ENCODE peak calls at places on chromosome 16, in four cellular contexts. C, H, A and T are unnamed samples.

GRCh38 chr16:586645-587590 is 2.9 kb upstream of the RAB40C start:
- DNase-seq in C (no peak), H (no peak), A (peak), T (no peak)

GRCh38 chr16:54412777-54413455 is 126.3 kb upstream of the IRX3 start:
- DNase-seq in C (no peak), H (no peak), A (no peak), T (no peak)

GRCh38 chr16:88503771-88504488 is 50.9 kb downstream of the ZFPM1 start:
- DNase-seq in C (no peak), H (no peak), A (no peak), T (no peak)

GRCh38 chr16:90008708-90009145 is 10.5 kb downstream of the DBNDD1 start:
- DNase-seq in C (no peak), H (no peak), A (no peak), T (no peak)

GRCh38 chr16:24583494-24583893 is 44.1 kb downstream of the RBBP6 start:
- DNase-seq in C (no peak), H (no peak), A (no peak), T (no peak)

GRCh38 chr16:30697264-30698138 is 1.5 kb upstream of the SRCAP start:
- DNase-seq in C (no peak), H (no peak), A (no peak), T (no peak)

GRCh38 chr16:69115361-69115760 is 9.9 kb downstream of the HAS3 start:
- DNase-seq in C (no peak), H (no peak), A (no peak), T (no peak)

GRCh38 chr16:2821483-2822157 is 4.6 kb downstream of the PRSS21 start:
- DNase-seq in C (no peak), H (no peak), A (no peak), T (no peak)

GRCh38 chr16:88783391-88784073 is 1.5 kb downstream of the PIEZO1 start:
- DNase-seq in C (no peak), H (peak), A (no peak), T (peak)

GRCh38 chr16:75758215-75758614 is 31.9 kb upstream of the CPHXL start:
- DNase-seq in C (no peak), H (no peak), A (no peak), T (no peak)

GRCh38 chr16:2060346-2060745 is 12.6 kb downstream of the TSC2 start:
- DNase-seq in C (no peak), H (no peak), A (no peak), T (no peak)

GRCh38 chr16:7613518-7613917 is 280.9 kb downstream of the RBFOX1 start:
- DNase-seq in C (no peak), H (no peak), A (no peak), T (no peak)

GRCh38 chr16:54903047-54903446 is 27.6 kb upstream of the IRX5 start:
- DNase-seq in C (no peak), H (no peak), A (no peak), T (no peak)

GRCh38 chr16:54766355-54766754 is 164.3 kb upstream of the IRX5 start:
- DNase-seq in C (no peak), H (no peak), A (no peak), T (no peak)

GRCh38 chr16:31200821-31201510 is 1.6 kb downstream of the PYCARD start:
- DNase-seq in C (no peak), H (no peak), A (no peak), T (no peak)

GRCh38 chr16:624522-625401 is 6.0 kb upstream of the WFIKKN1 start:
- DNase-seq in C (no peak), H (no peak), A (no peak), T (no peak)

GRCh38 chr16:75928295-75928694 is 202.0 kb upstream of the CPHXL start:
- DNase-seq in C (no peak), H (no peak), A (no peak), T (peak)

GRCh38 chr16:84061236-84061830 is 18.7 kb upstream of the SLC38A8 start:
- DNase-seq in C (no peak), H (no peak), A (no peak), T (no peak)

GRCh38 chr16:87496101-87496801 is 3.4 kb upstream of the ZCCHC14 start:
- DNase-seq in C (no peak), H (no peak), A (no peak), T (no peak)

GRCh38 chr16:71460246-71460645 is 1.8 kb downstream of the ZNF23 start:
- DNase-seq in C (no peak), H (peak), A (no peak), T (peak)

GRCh38 chr16:88405325-88406060 is 22.7 kb downstream of the ZNF469 start:
- DNase-seq in C (peak), H (no peak), A (no peak), T (no peak)

GRCh38 chr16:20901441-20902112 is 1.0 kb downstream of the LYRM1 start:
- DNase-seq in C (peak), H (peak), A (peak), T (peak)

GRCh38 chr16:50532576-50532975 is 15.6 kb upstream of the NKD1 start:
- DNase-seq in C (no peak), H (no peak), A (no peak), T (no peak)

GRCh38 chr16:70612931-70613330 is 33.4 kb upstream of the IL34 start:
- DNase-seq in C (no peak), H (no peak), A (no peak), T (no peak)

GRCh38 chr16:73028263-73028662 is 19.7 kb downstream of the ZFHX3 start:
- DNase-seq in C (peak), H (peak), A (peak), T (no peak)

GRCh38 chr16:56743840-56744239 is 13.9 kb downstream of the NUP93 start:
- DNase-seq in C (no peak), H (peak), A (no peak), T (no peak)

GRCh38 chr16:50519602-50520001 is 28.6 kb upstream of the NKD1 start:
- DNase-seq in C (no peak), H (no peak), A (no peak), T (no peak)

GRCh38 chr16:86567701-86568571 is 1.3 kb downstream of the FOXC2 start:
- DNase-seq in C (peak), H (peak), A (no peak), T (no peak)

GRCh38 chr16:70700101-70701020 is 14.5 kb upstream of the MTSS2 start:
- DNase-seq in C (no peak), H (peak), A (peak), T (peak)

GRCh38 chr16:14364386-14365199 is 265.5 kb downstream of the PARN start:
- DNase-seq in C (peak), H (no peak), A (no peak), T (peak)

GRCh38 chr16:65005696-65006095 is 116.2 kb downstream of the CDH11 start:
- DNase-seq in C (no peak), H (no peak), A (no peak), T (peak)

GRCh38 chr16:57570301-57571070 is 28.0 kb downstream of the ADGRG5 start:
- DNase-seq in C (no peak), H (no peak), A (no peak), T (no peak)

GRCh38 chr16:29849505-29849904 is 13.5 kb downstream of the CDIPT start:
- DNase-seq in C (peak), H (no peak), A (no peak), T (no peak)

GRCh38 chr16:1740781-1741490 is 30.4 kb downstream of the NME3 start:
- DNase-seq in C (no peak), H (no peak), A (no peak), T (no peak)

GRCh38 chr16:66036162-66036561 is 330.3 kb upstream of the CDH5 start:
- DNase-seq in C (no peak), H (no peak), A (no peak), T (no peak)

GRCh38 chr16:12406840-12407690 is 396.6 kb downstream of the CPPED1 start:
- DNase-seq in C (no peak), H (no peak), A (no peak), T (peak)

DNA sequence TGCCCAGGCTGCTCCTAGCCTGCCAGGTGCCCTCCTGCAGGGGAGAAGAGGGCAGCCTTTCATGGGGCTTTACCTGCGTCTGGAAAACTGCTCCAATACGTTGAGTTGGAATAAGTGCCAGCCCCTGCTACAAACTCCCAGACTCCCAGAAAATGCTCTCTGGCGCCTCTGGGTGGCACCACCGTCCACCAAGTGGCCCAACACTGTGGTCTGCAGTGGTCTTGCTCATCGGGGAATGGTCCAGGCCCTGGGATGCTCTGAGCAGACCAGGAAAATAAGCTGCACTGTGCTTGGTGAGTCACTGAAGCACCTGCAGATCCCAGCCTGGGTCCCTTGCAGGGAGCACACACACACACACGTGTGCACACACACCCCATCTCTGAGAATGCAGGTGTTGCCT is 20.8 kb downstream of the CDIP1 start:
- DNase-seq in C (peak), H (no peak), A (peak), T (no peak)
- TF ChIP-seq CTCF in C (peak), H (peak), A (peak), T (peak)

GRCh38 chr16:11105038-11105903 is 150.7 kb downstream of the SOCS1 start:
- DNase-seq in C (peak), H (peak), A (no peak), T (peak)
- H3K4me3 ChIP-seq in C (no peak), H (no peak), A (no peak), T (no peak)

DNA sequence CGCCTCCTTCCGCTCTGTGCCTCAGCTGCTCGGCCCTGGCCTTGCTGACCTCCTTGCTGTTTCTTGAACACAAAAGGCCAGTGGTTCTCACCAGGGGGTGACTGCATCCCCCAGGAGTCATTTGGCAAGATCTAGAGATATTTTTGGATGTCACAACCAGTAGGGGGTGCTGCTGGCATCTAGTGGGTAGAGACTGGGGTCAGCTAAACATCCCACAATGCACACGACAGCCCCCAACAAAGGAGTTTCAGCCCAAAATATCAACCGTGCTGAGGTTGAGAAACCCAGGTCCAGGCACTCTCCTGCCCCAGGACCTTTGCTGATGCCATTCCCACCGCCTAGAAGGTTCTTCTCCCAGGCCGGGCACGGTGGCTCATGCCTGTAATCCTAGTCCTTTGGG is 39.7 kb downstream of the ABCC6 start:
- DNase-seq in C (no peak), H (no peak), A (no peak), T (no peak)
- TF ChIP-seq CTCF in C (no peak), H (no peak), A (no peak), T (peak)

DNA sequence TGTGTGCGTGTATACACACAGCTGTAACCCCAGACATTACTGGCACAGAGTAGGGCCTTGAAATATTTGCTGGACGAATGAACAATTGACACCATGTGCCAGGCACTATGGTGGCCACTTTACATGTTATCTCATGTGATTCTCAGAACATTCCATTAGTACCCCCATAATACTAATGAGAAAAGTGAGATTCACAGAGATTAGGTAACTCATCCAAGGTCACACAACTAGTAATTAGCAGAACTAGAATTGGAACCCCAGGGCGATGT is 2.0 kb upstream of the MATCAP1 start:
- DNase-seq in C (no peak), H (no peak), A (no peak), T (no peak)
- H3K4me3 ChIP-seq in C (no peak), H (no peak), A (no peak), T (no peak)

GRCh38 chr16:22198547-22199293 is 7.4 kb upstream of the EEF2K start:
- DNase-seq in C (no peak), H (no peak), A (no peak), T (no peak)
- TF ChIP-seq CTCF in C (no peak), H (peak), A (no peak), T (no peak)

DNA sequence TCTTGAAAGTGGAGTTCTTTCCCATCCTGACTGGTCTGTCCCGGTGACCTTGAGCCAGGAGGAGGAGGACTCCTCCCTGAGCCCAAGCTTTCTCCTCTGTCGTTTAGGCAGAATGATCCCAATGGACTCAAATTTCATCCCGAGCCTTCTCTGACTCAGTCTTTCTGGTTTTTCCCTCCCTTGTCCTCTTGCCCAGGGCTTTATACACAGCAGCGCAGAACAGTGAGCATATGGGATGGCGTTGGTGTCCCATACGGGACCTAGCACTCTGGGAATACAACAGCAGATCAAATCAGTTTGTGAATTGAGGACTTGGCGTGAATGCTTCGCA is 950 bp upstream of the XYLT1 start:
- DNase-seq in C (no peak), H (peak), A (no peak), T (no peak)
- H3K4me3 ChIP-seq in C (no peak), H (no peak), A (no peak), T (no peak)

GRCh38 chr16:85172465-85173071 is 60.3 kb upstream of the CIBAR2 start:
- DNase-seq in C (no peak), H (no peak), A (peak), T (peak)
- TF ChIP-seq CTCF in C (peak), H (no peak), A (peak), T (peak)